ENCODE peak calls at places on chromosomes 11 and 22, in five cellular contexts. T is A549; D is activated CD8-positive, alpha-beta memory T cell treated with anti-CD3 and anti-CD28 coated beads, Interleukin-2, amount 10 ng/mL, durations not matched to agents 7 days and 5 days; J is activated naive CD4-positive, alpha-beta T cell treated with anti-CD3 and anti-CD28 coated beads, Interleukin-2, amount 50 U/mL, for 72 hours; Q is activated CD8-positive, alpha-beta T cell treated with anti-CD3 and anti-CD28 coated beads for 36 hours. M is an unnamed sample.

GRCh38 chr11:101128571-101129202 is 926 bp downstream of the PGR start:
- ATAC-seq in T (peak; percentile 27), D (no peak), J (no peak), Q (no peak), M (peak; percentile 31)

GRCh38 chr11:16816358-16817270 is 78.2 kb downstream of the C11orf58 start:
- ATAC-seq in T (no peak), D (no peak), J (no peak), Q (no peak), M (no peak)

GRCh38 chr11:78419327-78419726 is 1.7 kb upstream of the GAB2 start:
- ATAC-seq in T (peak; percentile 39), D (no peak), J (no peak), Q (no peak), M (peak; percentile 52)

GRCh38 chr11:38547464-38547863 is 1949.4 kb upstream of the RAG2 start:
- ATAC-seq in T (no peak), D (no peak), J (no peak), Q (no peak), M (no peak)

GRCh38 chr11:128928400-128928799 is 14.3 kb downstream of the TP53AIP1 start:
- ATAC-seq in T (no peak), D (peak; percentile 67), J (no peak), Q (peak; percentile 60), M (no peak)

GRCh38 chr11:75717608-75718403 is at the start of gene MOGAT2:
- ATAC-seq in T (no peak), D (no peak), J (no peak), Q (no peak), M (no peak)

GRCh38 chr11:121669422-121669821 is 216.7 kb upstream of the SORL1-AS1 start:
- ATAC-seq in T (no peak), D (no peak), J (no peak), Q (no peak), M (no peak)

GRCh38 chr11:108906329-108906728 is 241.5 kb downstream of the DDX10 start:
- ATAC-seq in T (no peak), D (no peak), J (no peak), Q (no peak), M (peak; percentile 57)

GRCh38 chr22:32132126-32132525 is 27.0 kb downstream of the C22orf42 start:
- ATAC-seq in T (no peak), D (no peak), J (no peak), Q (no peak), M (no peak)

GRCh38 chr11:61962213-61963015 is 5.0 kb downstream of the FTH1 start:
- ATAC-seq in T (peak; percentile 36), D (no peak), J (no peak), Q (no peak), M (no peak)

GRCh38 chr11:79110796-79111195 is 330.0 kb downstream of the TENM4 start:
- ATAC-seq in T (no peak), D (no peak), J (peak; percentile 68), Q (no peak), M (no peak)

GRCh38 chr22:36317658-36318271 is 64.8 kb downstream of the APOL1 start:
- ATAC-seq in T (peak; percentile 11), D (no peak), J (peak; percentile 3), Q (no peak), M (peak; percentile 52)

GRCh38 chr11:76086713-76087635 is 119.3 kb downstream of the WNT11 start:
- ATAC-seq in T (no peak), D (no peak), J (no peak), Q (no peak), M (no peak)

GRCh38 chr11:65498042-65498726 is 661 bp upstream of the MALAT1 start:
- ATAC-seq in T (peak; percentile 15), D (no peak), J (no peak), Q (peak; percentile 8), M (no peak)

GRCh38 chr11:72704028-72704782 is 30.0 kb upstream of the PDE2A start:
- ATAC-seq in T (no peak), D (no peak), J (no peak), Q (no peak), M (no peak)

M was measured in gastroesophageal sphincter.